ENCODE peak calls at places on chromosomes 5 and 9, in four cellular contexts. T is ovary, N is adrenal gland, R is body of pancreas. K is an unnamed sample.
A peak's percentile ranks its signal among the peaks of the same experiment; 100 is the strongest.

GRCh38 chr5:103475629-103476240 is 86.9 kb downstream of the NUDT12 start:
- DNase-seq in R (no peak), N (no peak), T (no peak), K (no peak)

GRCh38 chr5:106584268-106584667 is 1086.5 kb downstream of the EFNA5 start:
- DNase-seq in T (no peak), R (no peak), N (no peak), K (no peak)

GRCh38 chr9:98870782-98871455 is 63.4 kb downstream of the GALNT12 start:
- DNase-seq in R (no peak), T (no peak), N (no peak), K (no peak)

GRCh38 chr9:87502446-87503232 is 5.0 kb downstream of the DAPK1 start:
- DNase-seq in T (no peak), N (no peak), R (peak; percentile 90), K (no peak)

GRCh38 chr9:128405077-128405779 is 15.4 kb upstream of the CERCAM start:
- DNase-seq in N (no peak), T (no peak), R (no peak), K (no peak)

GRCh38 chr5:157342822-157343402 is 77.0 kb downstream of the CYFIP2 start:
- DNase-seq in T (no peak), N (peak; percentile 25), R (peak; percentile 32), K (no peak)

GRCh38 chr9:79026311-79026710 is 545.5 kb upstream of the TLE4 start:
- DNase-seq in N (no peak), R (no peak), T (no peak), K (no peak)

GRCh38 chr5:6723122-6723885 is 10.1 kb downstream of the TENT4A start:
- DNase-seq in T (no peak), R (no peak), N (no peak), K (no peak)

GRCh38 chr5:77987331-77987730 is 211.2 kb upstream of the TBCA start:
- DNase-seq in R (no peak), T (no peak), N (no peak), K (no peak)

GRCh38 chr9:130201399-130201873 is 29.2 kb downstream of the NCS1 start:
- DNase-seq in T (no peak), R (no peak), N (peak; percentile 83), K (no peak)

GRCh38 chr9:89494199-89494598 is 3.7 kb downstream of the SEMA4D start:
- DNase-seq in R (no peak), N (no peak), T (no peak), K (no peak)

GRCh38 chr5:143019614-143020515 is 249.7 kb downstream of the ARHGAP26 start:
- DNase-seq in T (no peak), N (no peak), R (no peak), K (no peak)

GRCh38 chr5:61824396-61824795 is 481.6 kb upstream of the KIF2A start:
- DNase-seq in T (no peak), N (no peak), R (no peak), K (no peak)

GRCh38 chr5:36079200-36079761 is 12.6 kb upstream of the UGT3A2 start:
- DNase-seq in T (no peak), R (peak; percentile 33), N (peak; percentile 25), K (no peak)

GRCh38 chr9:35407846-35408245 is 82.1 kb upstream of the RUSC2 start:
- DNase-seq in T (no peak), R (no peak), N (no peak), K (no peak)

GRCh38 chr9:113360242-113360842 is 11.0 kb downstream of the BSPRY start:
- DNase-seq in T (no peak), N (no peak), R (no peak), K (no peak)

GRCh38 chr9:81522721-81523551 is 166.4 kb downstream of the TLE1 start:
- DNase-seq in N (peak; percentile 27), T (no peak), R (peak; percentile 61), K (no peak)

GRCh38 chr9:21244841-21245240 is 5.0 kb upstream of the IFNA14 start:
- DNase-seq in N (no peak), R (no peak), T (no peak), K (no peak)

GRCh38 chr9:73037613-73038012 is 84.8 kb upstream of the ALDH1A1 start:
- DNase-seq in R (no peak), T (no peak), N (no peak), K (no peak)

GRCh38 chr5:73180561-73180960 is 7.6 kb downstream of the TMEM174 start:
- DNase-seq in T (no peak), R (no peak), N (no peak), K (no peak)

GRCh38 chr9:92714787-92715487 is 45.0 kb upstream of the IPPK start:
- DNase-seq in T (peak; percentile 88), R (no peak), N (no peak), K (peak; percentile 78)

GRCh38 chr9:2227468-2227867 is 212.3 kb downstream of the SMARCA2 start:
- DNase-seq in R (peak; percentile 16), T (peak; percentile 65), N (peak; percentile 85), K (no peak)

GRCh38 chr5:157575096-157575872 is at the start of gene ADAM19:
- DNase-seq in T (peak; percentile 80), N (peak; percentile 32), R (peak; percentile 23), K (peak; percentile 70)

GRCh38 chr5:179755022-179755421 is 22.4 kb downstream of the MAML1 start:
- DNase-seq in N (no peak), R (peak; percentile 23), T (no peak), K (no peak)

GRCh38 chr5:35096209-35096608 is 48.5 kb upstream of the AGXT2 start:
- DNase-seq in T (no peak), N (no peak), R (peak; percentile 55), K (no peak)

DNA sequence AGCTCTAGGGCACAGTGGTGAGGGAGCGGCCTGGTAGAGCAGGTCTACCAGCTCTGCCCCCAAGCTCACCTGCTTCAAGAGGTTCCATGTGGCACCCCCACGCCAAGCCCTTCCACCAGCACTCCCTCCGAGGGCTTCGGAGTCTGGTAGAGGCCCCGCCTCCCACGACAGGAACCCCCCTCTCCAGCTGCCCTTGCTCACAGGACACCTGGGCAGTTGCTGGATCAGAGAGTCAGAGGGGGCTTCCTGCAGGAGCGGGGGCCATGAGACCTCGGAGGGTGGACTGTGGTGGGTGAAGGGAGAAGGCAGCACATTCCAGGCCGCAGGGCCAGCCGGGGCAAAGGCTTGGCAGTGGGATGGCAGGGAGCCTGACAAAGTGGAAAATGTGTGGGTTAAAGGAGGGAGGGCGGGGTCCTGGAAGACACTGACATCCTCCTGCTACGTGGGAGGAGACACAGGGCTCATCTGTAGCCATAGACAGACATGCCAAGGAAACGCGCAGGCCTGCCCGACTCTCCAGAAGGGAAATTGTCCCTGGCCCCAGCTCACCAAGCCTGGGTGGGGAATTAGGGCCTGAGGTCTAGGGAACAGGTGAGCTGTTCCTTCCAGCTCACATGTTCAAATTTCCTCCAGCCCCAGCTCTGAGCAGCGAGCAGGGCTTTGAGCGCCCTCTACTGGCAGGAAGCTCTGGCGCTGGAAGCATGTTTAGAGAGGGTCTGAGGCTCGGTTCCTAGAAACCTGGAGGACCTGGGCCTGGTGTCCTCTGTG is 74.2 kb downstream of the NTNG2 start:
- DNase-seq in R (peak; percentile 89), N (peak; percentile 68), T (peak; percentile 85), K (peak; percentile 63)
- TF ChIP-seq POLR2A in R (no peak), N (no peak), T (no peak), K (no peak)

DNA sequence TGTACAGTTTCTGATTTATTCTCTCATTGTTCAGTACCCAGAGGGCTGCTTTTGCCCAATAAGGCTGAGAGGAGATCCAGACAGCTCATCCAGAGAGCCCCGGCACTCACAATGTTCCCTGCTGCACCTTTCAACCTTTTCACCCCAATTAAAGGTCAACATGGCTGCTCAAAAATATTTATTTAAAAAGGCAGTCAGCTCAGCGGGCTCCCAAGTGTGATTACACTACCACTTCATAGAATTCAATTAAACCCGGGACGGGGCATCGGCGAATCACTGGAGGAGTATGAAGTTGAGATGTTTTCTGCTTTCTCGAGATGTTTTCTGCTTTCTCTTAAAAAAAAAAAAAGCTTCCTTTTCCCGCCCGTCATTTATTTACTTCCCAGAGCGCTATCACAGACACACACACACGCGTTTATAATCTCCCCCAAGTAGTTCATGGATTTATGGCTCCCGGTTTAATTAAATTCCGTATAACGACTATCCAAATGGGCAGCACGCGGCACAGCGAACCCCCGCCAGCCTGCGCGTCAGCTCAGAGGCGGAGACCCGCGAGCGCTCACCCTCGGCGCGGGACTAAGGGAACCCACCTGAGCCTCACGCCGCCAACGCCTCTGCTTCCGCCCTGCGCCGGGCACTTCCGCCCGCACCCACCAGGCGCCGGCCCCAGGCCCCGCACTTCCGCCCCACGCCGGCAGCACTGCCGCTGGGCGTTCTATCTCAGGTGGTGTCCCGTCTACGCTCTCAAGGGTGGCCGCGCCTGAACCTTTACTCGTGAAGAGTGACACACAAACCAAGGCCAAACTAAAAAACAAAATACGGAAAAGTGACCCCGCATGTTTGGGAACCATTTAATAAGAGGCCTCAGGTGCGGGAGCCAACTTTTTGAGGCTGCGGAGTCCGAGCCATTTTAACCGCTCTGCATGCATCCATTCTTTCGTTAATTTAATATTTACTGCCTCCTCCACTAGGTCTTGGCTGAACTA is at the start of gene C5orf63:
- DNase-seq in R (peak; percentile 70), N (peak; percentile 50), T (peak; percentile 76), K (peak; percentile 53)
- TF ChIP-seq POLR2A in R (peak; percentile 58), N (no peak), T (no peak), K (peak; percentile 20)

DNA sequence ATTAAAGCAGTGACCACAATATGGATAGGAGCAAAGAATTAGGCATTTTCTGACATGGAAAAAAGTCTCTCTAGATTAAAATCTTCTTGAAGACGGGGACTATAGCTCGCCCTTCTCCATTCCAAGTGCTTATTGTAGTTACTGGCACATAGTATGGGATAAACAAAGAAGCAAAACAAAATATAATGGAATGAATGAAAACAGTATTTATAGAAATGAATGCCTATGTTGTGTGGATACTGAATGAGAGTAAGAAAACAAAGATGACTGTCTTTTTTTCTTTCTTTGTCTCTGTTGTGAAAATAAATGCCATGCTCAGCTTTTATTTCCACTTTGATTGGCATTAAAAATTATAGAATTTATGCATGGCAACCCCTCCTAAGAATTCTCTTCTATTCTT is 1414.3 kb upstream of the ACO1 start:
- DNase-seq in N (no peak), R (no peak), T (no peak), K (no peak)
- TF ChIP-seq POLR2A in N (no peak), R (no peak), T (no peak), K (no peak)

GRCh38 chr9:847505-847904 is 6.0 kb downstream of the DMRT1 start:
- DNase-seq in T (no peak), R (no peak), N (no peak), K (no peak)
- TF ChIP-seq POLR2A in T (no peak), R (no peak), N (no peak), K (no peak)

GRCh38 chr5:82106806-82107205 is 135.0 kb downstream of the ATG10 start:
- DNase-seq in T (no peak), R (no peak), N (no peak), K (no peak)
- TF ChIP-seq POLR2A in T (no peak), R (no peak), N (no peak), K (no peak)

GRCh38 chr9:135504262-135505229 is 4.1 kb downstream of the MRPS2 start:
- DNase-seq in R (peak; percentile 75), T (peak; percentile 69), N (peak; percentile 67), K (peak; percentile 63)
- TF ChIP-seq POLR2A in R (no peak), T (no peak), N (no peak), K (no peak)

K was measured in heart left ventricle.